ENCODE peak calls at places on chromosomes 4 and X, in four cellular contexts. H is psoas muscle, C is upper lobe of left lung, U is stomach. D is an unnamed sample.

GRCh38 chr4:44326716-44327115 is 121.9 kb downstream of the KCTD8 start:
- DNase-seq in H (no peak), C (no peak), U (no peak), D (no peak)

GRCh38 chr4:112236040-112236439 is 4.5 kb downstream of the AP1AR start:
- DNase-seq in C (no peak), U (no peak), H (no peak), D (no peak)

GRCh38 chr4:114466299-114466698 is 132.3 kb upstream of the UGT8 start:
- DNase-seq in U (no peak), H (no peak), C (no peak), D (no peak)

GRCh38 chr4:133058701-133059100 is 90.4 kb upstream of the PCDH10 start:
- DNase-seq in U (no peak), C (no peak), H (no peak), D (no peak)

GRCh38 chr4:116342143-116342542 is 743.2 kb downstream of the TRAM1L1 start:
- DNase-seq in C (no peak), U (no peak), H (no peak), D (no peak)

GRCh38 chrX:49627030-49627777 is 28.4 kb downstream of the GAGE1 start:
- DNase-seq in C (no peak), H (no peak), U (no peak), D (no peak)

GRCh38 chrX:154017766-154018517 is 1.8 kb downstream of the IRAK1 start:
- DNase-seq in C (no peak), U (no peak), H (no peak), D (no peak)

GRCh38 chr4:472881-473574 is 25.9 kb downstream of the ZNF721 start:
- DNase-seq in U (no peak), C (peak; percentile 22), H (no peak), D (no peak)

GRCh38 chrX:51641421-51642021 is 22.8 kb upstream of the CENPVL3 start:
- DNase-seq in C (no peak), U (no peak), H (no peak), D (no peak)

GRCh38 chr4:81166431-81166830 is 48.6 kb downstream of the PRKG2 start:
- DNase-seq in U (no peak), C (no peak), H (no peak), D (no peak)

GRCh38 chrX:14675500-14675899 is 146.2 kb downstream of the GLRA2 start:
- DNase-seq in U (no peak), H (no peak), C (no peak), D (no peak)

GRCh38 chrX:9562851-9563250 is 98.0 kb downstream of the TBL1X start:
- DNase-seq in H (no peak), C (no peak), U (no peak), D (no peak)

DNA sequence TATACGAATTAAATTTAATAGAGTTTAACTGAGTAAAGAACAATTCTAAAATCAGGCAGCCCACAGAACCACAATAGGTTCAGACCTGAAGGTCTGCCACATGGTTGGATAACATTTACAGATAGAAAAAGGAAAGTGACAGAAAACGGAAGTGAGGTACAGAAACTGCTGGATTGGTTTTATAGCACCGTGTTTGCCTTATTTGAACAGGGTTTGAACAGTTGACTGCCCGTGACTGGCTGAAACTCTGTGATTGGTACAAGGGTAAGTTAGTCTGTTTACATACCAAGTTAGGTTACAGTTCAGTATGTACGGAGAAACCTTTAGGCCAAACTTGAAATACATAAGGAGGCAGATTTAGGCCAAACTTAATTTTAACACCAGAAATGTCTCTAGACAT is 64.1 kb upstream of the ATXN3L start:
- DNase-seq in H (no peak), C (no peak), U (no peak), D (no peak)
- TF ChIP-seq CTCF in H (no peak), C (no peak), U (no peak), D (no peak)

GRCh38 chrX:75131973-75132627 is 24.0 kb downstream of the ABCB7 start:
- DNase-seq in C (no peak), H (peak; percentile 45), U (no peak), D (no peak)
- TF ChIP-seq CTCF in C (no peak), H (no peak), U (no peak), D (no peak)

DNA sequence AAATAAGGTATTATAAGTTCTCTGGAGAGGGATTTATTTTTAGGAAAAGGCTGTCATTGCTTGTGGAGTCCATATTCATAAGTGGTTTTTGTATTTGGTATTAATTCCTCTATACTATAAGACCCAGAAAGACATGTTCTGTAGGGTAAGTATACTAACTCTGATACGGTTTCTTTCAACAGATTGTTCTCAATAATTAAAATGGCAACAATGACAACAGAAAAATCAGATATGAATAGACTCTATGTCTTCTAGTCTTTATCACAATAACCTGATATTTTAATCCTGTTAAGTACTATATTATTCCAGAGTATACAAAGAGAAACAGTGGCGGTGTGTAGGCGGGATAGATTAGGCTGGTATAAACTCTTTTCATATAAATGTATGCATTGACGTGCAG is 150.3 kb downstream of the TRIML1 start:
- DNase-seq in U (no peak), C (no peak), H (no peak), D (no peak)
- TF ChIP-seq CTCF in U (no peak), C (no peak), H (no peak), D (no peak)

DNA sequence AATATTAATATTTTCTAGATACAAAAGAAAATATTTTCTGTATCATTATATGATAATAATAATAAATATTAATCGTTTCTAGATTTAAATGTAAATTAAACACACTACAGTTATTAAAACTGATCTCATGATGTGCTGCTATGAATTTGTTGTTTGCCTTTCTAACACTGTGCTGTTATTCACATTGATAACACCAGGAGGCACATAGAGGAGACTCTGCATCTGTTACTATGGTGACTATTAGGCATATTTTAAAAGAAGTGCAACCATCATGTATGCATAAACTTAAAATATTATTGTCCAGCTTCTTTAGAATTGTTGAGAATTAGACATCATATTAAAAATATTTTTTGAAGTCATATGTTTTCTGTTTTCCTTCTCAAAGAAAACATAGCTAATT is 11.8 kb upstream of the PDGFC start:
- DNase-seq in C (no peak), U (no peak), H (no peak), D (no peak)
- TF ChIP-seq CTCF in C (no peak), U (peak; percentile 26), H (peak; percentile 27), D (no peak)

D was measured in activated B cell treated with CpG ODN at 0.5 μM for 24 hours.